ENCODE peak calls at places on chromosomes 12 and 14, in four cellular contexts. V is A549, I is fibroblast of lung, M is PC-3. E is an unnamed sample.

GRCh38 chr12:20411309-20411708 is 43.0 kb downstream of the PDE3A start:
- DNase-seq in I (no peak), M (no peak), V (no peak), E (no peak)

GRCh38 chr12:43381879-43382278 is 170.1 kb downstream of the ADAMTS20 start:
- DNase-seq in M (no peak), I (no peak), V (no peak), E (no peak)

GRCh38 chr12:30813741-30814687 is 59.3 kb upstream of the CAPRIN2 start:
- DNase-seq in I (peak), M (peak), V (no peak), E (no peak)

GRCh38 chr14:85536835-85537195 is 6.9 kb downstream of the FLRT2 start:
- DNase-seq in I (peak), V (no peak), M (no peak), E (no peak)

GRCh38 chr14:74532246-74532645 is 38.7 kb downstream of the ISCA2 start:
- DNase-seq in M (no peak), V (no peak), I (no peak), E (no peak)

GRCh38 chr12:28938056-28938455 is 211.0 kb upstream of the FAR2 start:
- DNase-seq in V (no peak), M (no peak), I (no peak), E (no peak)

GRCh38 chr12:2876431-2877046 is 435 bp downstream of the FOXM1 start:
- DNase-seq in I (peak), M (peak), V (peak), E (no peak)

GRCh38 chr14:22081352-22081751 is 407.7 kb upstream of the OR4E1 start:
- DNase-seq in I (no peak), V (no peak), M (no peak), E (no peak)

GRCh38 chr12:57242691-57243454 is 8.1 kb downstream of the STAC3 start:
- DNase-seq in M (peak), V (peak), I (peak), E (peak)

GRCh38 chr14:42523656-42524055 is 917.0 kb downstream of the LRFN5 start:
- DNase-seq in I (peak), M (no peak), V (no peak), E (no peak)

GRCh38 chr12:128138125-128138524 is 128.8 kb upstream of the TMEM132C start:
- DNase-seq in V (no peak), I (no peak), M (peak), E (no peak)

GRCh38 chr12:126944684-126945083 is 1322.3 kb upstream of the TMEM132C start:
- DNase-seq in M (peak), I (no peak), V (no peak), E (no peak)

GRCh38 chr12:14164266-14164665 is 182.9 kb upstream of the GRIN2B start:
- DNase-seq in M (no peak), V (no peak), I (no peak), E (no peak)

DNA sequence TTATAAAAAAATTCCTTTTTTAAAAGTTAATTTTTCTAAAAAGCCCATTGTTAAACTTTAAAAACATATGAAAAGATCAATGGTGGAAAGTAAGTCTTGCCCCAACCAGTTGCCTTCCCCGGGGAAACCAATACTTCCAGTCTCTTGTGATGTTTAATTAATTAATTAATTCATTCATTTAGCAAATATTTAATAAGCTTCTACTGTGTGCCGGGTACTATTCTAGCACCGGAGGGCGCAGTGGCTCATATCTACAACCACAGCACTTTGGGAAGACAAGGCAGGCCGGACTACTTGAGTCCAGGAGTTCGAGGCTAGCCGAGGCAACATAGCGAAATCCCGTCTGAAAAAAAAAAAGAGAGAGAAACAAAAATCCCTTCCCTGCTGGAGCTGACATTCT is 87.4 kb downstream of the HECTD4 start:
- DNase-seq in I (peak), M (peak), V (peak), E (no peak)
- TF ChIP-seq CTCF in I (peak), M (peak), V (no peak), E (no peak)

GRCh38 chr12:104436790-104437189 is 20.0 kb upstream of the CHST11 start:
- DNase-seq in V (no peak), I (no peak), M (no peak), E (no peak)

GRCh38 chr12:104443008-104443407 is 13.7 kb upstream of the CHST11 start:
- DNase-seq in M (no peak), I (no peak), V (no peak), E (no peak)

GRCh38 chr12:104435765-104436164 is 21.0 kb upstream of the CHST11 start:
- DNase-seq in I (no peak), M (no peak), V (no peak), E (no peak)

GRCh38 chr12:104438134-104438533 is 18.6 kb upstream of the CHST11 start:
- DNase-seq in V (no peak), M (no peak), I (no peak), E (no peak)

DNA sequence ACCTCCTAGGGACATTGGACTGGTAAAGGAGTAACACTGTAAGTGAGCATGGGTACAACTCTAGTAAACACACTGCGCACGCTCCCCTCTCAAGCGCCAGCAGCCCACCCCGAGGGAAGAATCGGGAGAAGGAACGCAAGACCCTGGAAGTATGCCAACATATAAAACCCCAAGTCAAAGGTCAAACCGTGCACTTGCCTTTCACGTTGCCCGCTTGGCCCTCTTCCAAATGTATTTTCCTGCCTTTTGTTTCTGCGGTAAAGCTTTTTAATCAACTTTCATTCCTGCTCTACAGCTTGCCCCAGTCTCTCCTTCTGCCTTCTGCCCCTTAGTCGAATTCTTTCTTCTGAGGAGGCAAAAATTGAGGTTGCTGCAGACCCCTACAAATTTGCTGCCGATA is 17.6 kb upstream of the CHST11 start:
- DNase-seq in M (no peak), I (no peak), V (no peak), E (no peak)
- H3K27ac ChIP-seq in M (no peak), I (no peak), V (no peak), E (no peak)

GRCh38 chr14:65961004-65961403 is 525.2 kb upstream of the CCDC196 start:
- DNase-seq in V (peak), I (peak), M (peak), E (no peak)
- TF ChIP-seq CTCF in V (peak), I (peak), M (peak), E (no peak)

GRCh38 chr12:83197483-83197914 is 510.8 kb downstream of the TMTC2 start:
- DNase-seq in I (no peak), M (no peak), V (no peak), E (no peak)
- H3K27ac ChIP-seq in I (no peak), M (no peak), V (no peak), E (no peak)

DNA sequence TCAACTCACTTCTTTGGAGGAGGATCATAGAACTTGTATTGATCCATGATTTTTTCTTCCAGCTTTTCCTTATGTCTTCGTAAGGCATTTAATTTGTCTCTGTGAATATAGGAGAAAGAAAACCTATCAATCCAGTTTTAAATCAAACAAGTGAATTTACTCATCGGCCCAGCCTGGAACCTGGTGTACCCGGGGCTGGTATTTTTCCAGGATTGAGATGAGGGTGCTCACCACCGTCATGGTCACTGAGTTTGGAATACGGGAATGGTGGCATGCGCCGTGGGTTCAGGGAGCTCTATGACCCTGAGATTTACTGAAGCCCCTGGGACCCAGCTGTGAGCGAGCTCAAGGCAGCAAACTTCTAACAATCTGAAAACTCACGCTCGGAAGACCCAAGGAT is 46.5 kb upstream of the GPR68 start:
- DNase-seq in I (no peak), M (peak), V (no peak), E (no peak)
- TF ChIP-seq CTCF in I (no peak), M (no peak), V (no peak), E (no peak)

DNA sequence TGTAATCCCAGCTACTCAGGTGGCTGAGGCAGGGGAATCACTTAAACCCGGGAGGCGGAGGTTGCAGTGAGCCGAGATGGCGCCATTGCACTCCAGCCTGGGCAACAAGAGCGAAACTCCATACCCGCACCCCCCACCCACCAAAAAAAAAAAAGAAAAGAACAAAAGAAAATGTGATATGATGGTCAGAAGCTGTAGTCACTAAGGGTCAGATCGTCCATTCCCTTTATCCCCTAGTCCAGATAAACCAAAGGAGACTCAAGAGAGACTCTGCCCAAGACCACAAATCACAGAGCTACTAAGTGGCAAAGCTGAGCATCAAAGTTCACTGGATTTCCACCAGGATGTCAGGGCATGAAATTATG is 3.2 kb downstream of the PPTC7 start:
- DNase-seq in M (no peak), I (no peak), V (no peak), E (no peak)
- H3K27ac ChIP-seq in M (no peak), I (no peak), V (no peak), E (peak)

E was measured in RWPE1.